ENCODE peak calls at places on chromosomes 1 and 21, in six cellular contexts. V, T, Q, C, R and A are unnamed samples.

GRCh38 chr1:239306426-239306825 is 79.9 kb upstream of the CHRM3 start:
- DNase-seq in Q (no peak), R (no peak), T (no peak), V (no peak), C (no peak), A (no peak)

GRCh38 chr1:236058141-236058626 is 6.7 kb downstream of the NID1 start:
- DNase-seq in T (peak), R (no peak), V (peak), C (peak), Q (no peak), A (no peak)

GRCh38 chr1:46370214-46370633 is 23.9 kb upstream of the FAAH start:
- DNase-seq in T (no peak), R (peak), C (no peak), V (peak), Q (no peak), A (no peak)

GRCh38 chr1:53619088-53619810 is 119.7 kb downstream of the GLIS1 start:
- DNase-seq in T (peak), C (no peak), V (no peak), R (peak), Q (no peak), A (peak)

GRCh38 chr1:156870734-156871133 is 10.1 kb downstream of the NTRK1 start:
- DNase-seq in R (no peak), C (no peak), V (peak), Q (no peak), T (no peak), A (no peak)

GRCh38 chr1:42429623-42430022 is 26.2 kb downstream of the ZMYND12 start:
- DNase-seq in C (no peak), Q (no peak), V (no peak), R (no peak), T (no peak), A (no peak)

GRCh38 chr1:170424346-170424745 is 107.6 kb upstream of the GORAB start:
- DNase-seq in C (no peak), V (peak), T (no peak), R (no peak), Q (no peak), A (no peak)

GRCh38 chr21:25036775-25037174 is 570.5 kb downstream of the MRPL39 start:
- DNase-seq in R (no peak), Q (no peak), T (no peak), C (no peak), V (no peak), A (no peak)

GRCh38 chr1:167486090-167486824 is 32.1 kb downstream of the CD247 start:
- DNase-seq in Q (no peak), C (no peak), R (no peak), V (no peak), T (no peak), A (no peak)

GRCh38 chr1:178528963-178529355 is 16.1 kb downstream of the TEX35 start:
- DNase-seq in Q (no peak), V (no peak), T (no peak), C (no peak), R (no peak), A (no peak)

GRCh38 chr1:24077278-24077978 is 34.5 kb downstream of the MYOM3 start:
- DNase-seq in C (no peak), T (no peak), R (no peak), V (no peak), Q (peak), A (no peak)

GRCh38 chr1:205458777-205459566 is 3.1 kb upstream of the BLACAT1 start:
- DNase-seq in C (no peak), V (peak), Q (no peak), T (no peak), R (peak), A (peak)

GRCh38 chr1:67847466-67847865 is 14.2 kb upstream of the GNG12 start:
- DNase-seq in Q (no peak), R (no peak), T (no peak), V (peak), C (no peak), A (no peak)

GRCh38 chr1:117821782-117822447 is 107.5 kb downstream of the GDAP2 start:
- DNase-seq in C (no peak), T (peak), V (peak), Q (peak), R (peak), A (no peak)

GRCh38 chr21:19810779-19811178 is 1187.4 kb upstream of the NCAM2 start:
- DNase-seq in Q (no peak), T (no peak), R (no peak), C (no peak), V (no peak), A (no peak)

GRCh38 chr21:15729346-15729673 is 472 bp upstream of the USP25 start:
- DNase-seq in R (no peak), Q (no peak), V (peak), C (no peak), T (no peak), A (no peak)

GRCh38 chr21:15732290-15732995 is 2.7 kb downstream of the USP25 start:
- DNase-seq in Q (no peak), R (peak), T (no peak), V (peak), C (no peak), A (no peak)

GRCh38 chr21:15731243-15731613 is 1.4 kb downstream of the USP25 start:
- DNase-seq in C (no peak), Q (no peak), R (no peak), T (no peak), V (no peak), A (no peak)

GRCh38 chr21:15729674-15730483 is at the start of gene USP25:
- DNase-seq in V (peak), R (peak), C (peak), T (peak), Q (peak), A (peak)

DNA sequence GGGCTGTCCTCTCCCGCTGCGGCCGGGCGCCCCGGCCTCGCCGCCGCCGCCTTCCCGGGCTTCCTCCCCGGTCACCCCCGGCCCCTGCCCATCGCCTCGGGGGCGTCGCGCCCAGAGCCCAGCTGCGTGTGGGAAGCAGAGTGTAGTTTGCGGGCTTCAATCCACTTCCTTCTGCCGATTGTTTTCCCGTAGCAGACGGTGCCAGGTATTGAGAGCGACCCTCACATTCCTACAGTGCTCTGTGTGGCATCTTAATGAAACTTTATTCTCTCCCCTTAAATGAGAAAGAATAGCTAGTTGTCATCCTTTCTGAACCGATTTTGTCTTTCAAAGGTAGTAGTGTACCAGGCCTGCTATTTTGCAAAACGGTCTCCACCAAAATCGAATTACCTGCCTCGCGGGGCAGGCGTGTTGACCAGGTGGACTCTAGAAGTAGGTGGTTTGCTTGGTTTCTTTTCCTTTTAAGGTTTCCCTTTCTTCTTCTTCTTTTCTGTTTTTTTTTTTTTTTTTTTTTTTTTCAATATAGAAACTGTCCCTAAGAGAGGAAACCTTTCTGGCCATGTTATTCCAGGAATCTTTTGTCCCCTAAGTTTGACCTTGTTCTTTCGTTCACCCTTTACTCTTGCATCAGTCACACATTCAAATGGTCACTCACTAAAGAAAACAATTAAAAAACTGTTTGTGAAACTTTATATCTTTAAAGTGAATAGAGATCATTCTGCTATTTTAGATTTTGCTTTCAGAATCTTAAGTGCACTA is 881 bp downstream of the USP25 start:
- DNase-seq in R (no peak), T (no peak), C (no peak), Q (peak), V (no peak), A (peak)
- TF ChIP-seq POLR2A in R (no peak), T (no peak), C (no peak), Q (no peak), V (no peak), A (no peak)

GRCh38 chr1:225809842-225810578 is at the start of gene EPHX1:
- DNase-seq in T (peak), V (peak), C (peak), R (peak), Q (peak), A (peak)
- TF ChIP-seq CTCF in T (no peak), V (peak), C (peak), R (peak), Q (peak), A (peak)

GRCh38 chr1:56929492-56929891 is 36.3 kb downstream of the C8B start:
- DNase-seq in T (no peak), C (no peak), Q (no peak), V (no peak), R (no peak), A (no peak)

GRCh38 chr1:56931686-56932085 is 34.1 kb downstream of the C8B start:
- DNase-seq in V (no peak), C (no peak), Q (no peak), R (no peak), T (no peak), A (no peak)

GRCh38 chr1:56934400-56935080 is 31.3 kb downstream of the C8B start:
- DNase-seq in V (peak), R (no peak), C (no peak), Q (no peak), T (no peak), A (no peak)

GRCh38 chr1:56933606-56934005 is 32.2 kb downstream of the C8B start:
- DNase-seq in V (no peak), T (no peak), Q (no peak), R (no peak), C (no peak), A (no peak)

DNA sequence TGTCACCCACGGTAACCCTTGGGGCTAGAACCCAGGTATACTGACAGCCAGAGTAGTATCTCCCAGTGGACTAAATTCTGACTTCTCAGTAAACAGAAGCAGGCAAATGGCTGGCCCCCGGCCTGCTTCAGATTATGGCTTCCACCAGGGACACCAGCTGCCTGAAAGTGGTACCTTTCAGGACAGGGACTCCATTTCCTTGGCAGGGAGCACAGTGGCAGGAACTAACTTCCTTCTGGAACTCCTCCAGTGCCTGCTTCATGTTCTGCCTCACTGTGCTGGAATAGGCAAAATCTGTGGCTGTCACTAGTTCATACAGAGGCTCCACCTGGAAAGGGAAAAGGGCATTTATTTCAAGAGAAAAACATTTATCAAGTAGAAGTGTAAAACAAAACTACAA is 32.7 kb downstream of the C8B start:
- DNase-seq in V (no peak), Q (no peak), C (no peak), T (no peak), R (no peak), A (no peak)
- TF ChIP-seq POLR2A in V (no peak), Q (no peak), C (no peak), T (no peak), R (no peak), A (no peak)

DNA sequence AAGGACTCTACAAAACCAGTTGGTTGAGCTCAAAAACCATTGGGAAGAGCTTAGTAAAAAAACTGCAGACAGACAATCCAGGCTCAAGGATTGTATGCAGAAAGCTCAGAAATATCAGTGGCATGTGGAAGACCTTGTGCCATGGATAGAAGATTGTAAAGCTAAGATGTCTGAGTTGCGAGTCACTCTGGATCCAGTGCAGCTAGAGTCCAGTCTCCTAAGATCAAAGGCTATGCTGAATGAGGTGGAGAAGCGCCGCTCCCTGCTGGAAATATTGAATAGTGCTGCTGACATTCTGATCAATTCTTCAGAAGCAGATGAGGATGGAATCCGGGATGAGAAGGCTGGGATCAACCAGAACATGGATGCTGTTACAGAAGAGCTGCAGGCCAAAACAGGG is 104.0 kb upstream of the BMP8A start:
- DNase-seq in R (no peak), T (no peak), Q (no peak), V (peak), C (no peak), A (no peak)
- TF ChIP-seq CTCF in R (no peak), T (no peak), Q (no peak), V (peak), C (no peak), A (peak)

DNA sequence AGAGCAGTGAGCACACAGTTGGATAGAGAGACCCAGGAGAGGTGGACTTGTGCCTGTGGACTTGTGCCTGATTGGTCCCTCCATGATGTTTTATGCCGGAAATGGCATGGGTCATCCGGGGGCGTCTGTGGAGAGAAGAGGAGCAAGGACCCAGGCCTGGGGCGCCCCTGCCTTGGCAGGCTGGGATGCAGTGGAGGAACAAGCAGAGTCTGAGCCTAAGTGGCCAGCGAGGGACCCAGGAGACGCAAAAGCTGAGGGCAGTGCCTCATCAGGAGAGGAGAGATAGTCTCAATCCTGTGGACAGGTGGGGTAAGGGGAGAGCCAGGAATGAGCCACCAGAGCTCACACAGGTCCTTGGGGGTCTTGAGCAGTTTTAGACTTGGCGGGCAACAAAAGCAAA is 146.9 kb downstream of the PCBP3 start:
- DNase-seq in T (no peak), C (no peak), R (no peak), Q (no peak), V (no peak), A (no peak)
- TF ChIP-seq POLR2A in T (no peak), C (no peak), R (no peak), Q (no peak), V (no peak), A (no peak)

GRCh38 chr1:171941920-171942319 is 100.6 kb downstream of the DNM3 start:
- DNase-seq in R (no peak), V (no peak), C (no peak), Q (no peak), T (no peak), A (no peak)
- TF ChIP-seq CTCF in R (no peak), V (no peak), C (no peak), Q (no peak), T (no peak), A (no peak)

GRCh38 chr1:44895919-44896734 is 53.1 kb upstream of the PTCH2 start:
- DNase-seq in T (no peak), Q (no peak), C (no peak), R (no peak), V (peak), A (no peak)
- TF ChIP-seq POLR2A in T (no peak), Q (no peak), C (no peak), R (no peak), V (no peak), A (no peak)

GRCh38 chr1:209825591-209826433 is 2.0 kb upstream of the UTP25 start:
- DNase-seq in T (no peak), V (no peak), C (no peak), R (no peak), Q (no peak), A (no peak)

GRCh38 chr1:209827384-209828261 is at the start of gene UTP25:
- DNase-seq in V (peak), R (peak), Q (peak), T (peak), C (peak), A (peak)

GRCh38 chr1:209820986-209821385 is 6.8 kb upstream of the UTP25 start:
- DNase-seq in Q (no peak), C (no peak), R (no peak), V (no peak), T (no peak), A (no peak)

GRCh38 chr1:209822706-209823105 is 5.1 kb upstream of the UTP25 start:
- DNase-seq in C (no peak), V (no peak), Q (no peak), T (no peak), R (no peak), A (no peak)

GRCh38 chr1:209823143-209824041 is 4.4 kb upstream of the UTP25 start:
- DNase-seq in C (no peak), Q (no peak), V (peak), T (no peak), R (no peak), A (no peak)
- TF ChIP-seq CTCF in C (peak), Q (peak), V (peak), T (peak), R (peak), A (peak)

GRCh38 chr1:211261229-211261628 is 2.1 kb downstream of the RCOR3 start:
- DNase-seq in R (no peak), T (no peak), Q (no peak), V (no peak), C (no peak), A (no peak)

GRCh38 chr1:211259596-211260126 is 495 bp downstream of the RCOR3 start:
- DNase-seq in C (peak), R (peak), Q (peak), V (no peak), T (peak), A (peak)

GRCh38 chr1:211258756-211259595 is at the start of gene RCOR3:
- DNase-seq in C (peak), V (peak), R (peak), Q (peak), T (peak), A (peak)

GRCh38 chr1:211258310-211258755 is 833 bp upstream of the RCOR3 start:
- DNase-seq in T (peak), R (peak), Q (peak), V (peak), C (peak), A (peak)

DNA sequence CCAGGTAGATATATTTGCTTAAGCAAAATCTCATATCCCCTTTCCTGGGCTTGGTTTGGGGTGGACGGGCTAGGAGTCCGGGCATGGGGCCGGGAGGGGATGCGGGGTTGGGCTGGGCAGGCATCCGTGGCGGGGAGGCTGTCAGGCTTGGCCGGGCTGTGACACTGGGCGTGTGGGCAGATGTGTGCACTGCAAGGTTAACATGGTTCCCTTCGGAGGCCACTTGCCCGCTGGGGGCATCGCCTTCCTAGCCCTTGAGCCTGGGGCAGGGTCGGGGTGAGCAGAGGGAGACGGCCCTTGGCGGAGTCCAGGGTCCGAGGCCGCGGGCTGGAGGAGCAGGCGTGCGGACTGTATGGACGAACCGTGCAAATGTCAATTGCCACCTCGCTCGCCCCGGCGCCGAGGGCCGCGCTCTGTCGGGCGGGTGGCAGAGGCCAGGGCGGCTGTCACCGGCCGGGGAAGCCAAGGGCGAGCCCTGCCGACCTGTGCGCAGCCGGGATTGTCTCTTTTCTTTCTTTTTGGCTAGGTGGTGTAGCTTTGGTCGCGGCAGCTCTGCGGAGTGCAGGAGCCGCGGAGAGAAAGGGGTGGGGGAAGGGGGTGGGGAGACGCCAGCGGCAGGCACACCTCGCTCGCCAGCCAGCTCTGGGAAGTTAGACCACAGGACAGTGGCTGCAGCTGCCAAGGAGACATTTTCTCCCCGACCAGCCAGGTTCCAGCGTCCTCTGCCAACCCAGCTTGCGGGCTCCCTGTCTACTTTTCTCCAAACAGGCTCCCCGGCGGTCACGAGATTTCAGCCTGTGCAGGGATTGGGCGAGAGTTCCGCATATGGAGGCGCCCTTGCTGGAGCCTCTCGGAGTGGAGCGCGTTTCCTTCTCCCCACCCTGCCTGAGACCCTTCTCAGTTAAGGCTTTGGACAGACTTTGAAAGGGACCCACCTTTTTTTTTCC is 1.3 kb downstream of the RCOR3 start:
- DNase-seq in R (peak), V (peak), T (peak), Q (peak), C (peak), A (peak)
- TF ChIP-seq POLR2A in R (peak), V (peak), T (no peak), Q (no peak), C (no peak), A (peak)